ENCODE peak calls at places on chromosome 7, in ten cellular contexts. N, Y, H, W, K, L, X, E, P and G are unnamed samples.

GRCh38 chr7:155412416-155413253 is 45.3 kb upstream of the EN2 start:
- DNase-seq in Y (no peak), W (peak; percentile 42), P (no peak), N (peak; percentile 81), H (peak; percentile 47), E (peak; percentile 10), L (peak; percentile 22), K (peak; percentile 68), X (peak; percentile 89), G (no peak)

GRCh38 chr7:53485354-53485753 is 449.9 kb downstream of the POM121L12 start:
- DNase-seq in K (no peak), W (no peak), E (no peak), H (no peak), P (no peak), L (no peak), N (no peak), X (no peak), Y (no peak), G (no peak)

GRCh38 chr7:137538361-137538762 is 194.8 kb upstream of the PTN start:
- DNase-seq in K (no peak), Y (no peak), X (no peak), E (no peak), H (no peak), L (no peak), P (no peak), N (no peak), W (no peak), G (no peak)

GRCh38 chr7:116771640-116772039 is 90.7 kb upstream of the CAPZA2 start:
- DNase-seq in H (no peak), X (no peak), L (no peak), K (no peak), E (no peak), N (no peak), W (no peak), Y (no peak), P (no peak), G (no peak)

GRCh38 chr7:149126662-149127321 is 668 bp upstream of the ZNF425 start:
- DNase-seq in W (no peak), X (peak; percentile 37), N (peak; percentile 94), K (peak; percentile 46), P (no peak), H (no peak), Y (peak; percentile 74), L (no peak), E (peak; percentile 33), G (no peak)

GRCh38 chr7:81776159-81776558 is 6.3 kb upstream of the HGF start:
- DNase-seq in K (no peak), L (no peak), P (no peak), W (no peak), E (no peak), H (no peak), X (no peak), Y (no peak), N (no peak), G (no peak)

GRCh38 chr7:1672851-1673486 is 2.9 kb downstream of the ELFN1 start:
- DNase-seq in E (no peak), K (no peak), N (peak; percentile 69), P (no peak), X (no peak), Y (peak; percentile 46), H (no peak), W (no peak), L (no peak), G (no peak)

GRCh38 chr7:130151591-130152269 is 53.5 kb downstream of the TMEM209 start:
- DNase-seq in K (no peak), N (no peak), E (no peak), H (no peak), W (no peak), Y (no peak), P (no peak), L (no peak), X (no peak), G (no peak)

GRCh38 chr7:21547511-21547910 is 4.7 kb downstream of the DNAH11 start:
- DNase-seq in E (no peak), L (no peak), P (no peak), Y (no peak), X (no peak), K (no peak), N (no peak), W (no peak), H (no peak), G (no peak)

GRCh38 chr7:21543528-21544302 is 876 bp downstream of the DNAH11 start:
- DNase-seq in P (no peak), E (no peak), Y (no peak), H (no peak), W (no peak), K (no peak), L (no peak), X (peak; percentile 55), N (no peak), G (no peak)

GRCh38 chr7:21538936-21539335 is 3.9 kb upstream of the DNAH11 start:
- DNase-seq in W (no peak), X (no peak), N (no peak), H (no peak), P (no peak), L (no peak), Y (no peak), E (no peak), K (no peak), G (no peak)

GRCh38 chr7:21544303-21544656 is 1.4 kb downstream of the DNAH11 start:
- DNase-seq in H (no peak), L (no peak), K (no peak), N (no peak), Y (no peak), W (no peak), P (no peak), X (no peak), E (no peak), G (no peak)

GRCh38 chr7:21542891-21543527 is at the start of gene DNAH11:
- DNase-seq in X (peak; percentile 89), H (no peak), K (peak; percentile 28), P (no peak), N (peak; percentile 77), E (peak; percentile 38), L (no peak), W (no peak), Y (no peak), G (no peak)
- TF ChIP-seq POLR2AphosphoS5 in X (peak; percentile 77), H (no peak), K (no peak), P (peak; percentile 28), N (no peak), E (no peak), L (no peak), W (no peak), Y (no peak), G (no peak)

GRCh38 chr7:158373761-158374545 is 213.7 kb downstream of the PTPRN2 start:
- DNase-seq in K (no peak), N (peak; percentile 58), L (no peak), H (no peak), Y (peak; percentile 4), W (no peak), P (no peak), E (peak; percentile 21), X (no peak), G (no peak)

GRCh38 chr7:158374586-158374985 is 213.0 kb downstream of the PTPRN2 start:
- DNase-seq in W (no peak), Y (no peak), P (no peak), N (no peak), X (no peak), L (no peak), H (no peak), E (no peak), K (no peak), G (no peak)

GRCh38 chr7:158372400-158373302 is 215.0 kb downstream of the PTPRN2 start:
- DNase-seq in K (no peak), P (no peak), N (peak; percentile 45), E (no peak), X (no peak), H (no peak), L (no peak), W (no peak), Y (no peak), G (no peak)

GRCh38 chr7:158377800-158378623 is 209.6 kb downstream of the PTPRN2 start:
- DNase-seq in X (no peak), W (peak; percentile 18), N (peak; percentile 66), E (no peak), P (no peak), Y (peak; percentile 37), H (no peak), K (peak; percentile 67), L (no peak), G (no peak)

DNA sequence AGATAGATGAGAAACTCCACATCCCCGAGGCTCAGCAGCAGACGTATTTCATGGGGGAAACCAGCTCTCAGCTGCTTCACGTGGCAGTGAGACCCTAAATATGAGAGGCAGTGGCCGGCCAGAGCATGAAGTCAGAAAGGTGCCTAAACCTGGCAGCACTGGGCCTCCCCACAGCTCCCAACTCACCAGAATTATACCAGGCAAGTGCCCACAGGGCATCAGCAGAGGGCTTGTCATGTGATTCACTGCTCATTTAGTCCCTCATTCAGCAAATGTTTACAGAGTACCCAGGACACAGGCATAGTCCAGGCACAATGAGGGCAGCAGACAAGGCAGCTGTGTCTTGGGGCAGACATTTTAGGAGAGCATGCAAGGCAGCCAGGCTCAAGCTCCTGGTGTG is 212.6 kb downstream of the PTPRN2 start:
- DNase-seq in L (no peak), N (peak; percentile 32), P (no peak), W (no peak), Y (peak; percentile 38), H (no peak), X (no peak), E (no peak), K (no peak), G (no peak)
- H3K27me3 ChIP-seq in L (peaks cover 5% of the 10 kb centered on the region), N (no peaks in the 10 kb centered on the region), P (no peaks in the 10 kb centered on the region), W (no peaks in the 10 kb centered on the region), Y (peaks cover 20% of the 10 kb centered on the region), H (peaks cover 14% of the 10 kb centered on the region), X (no peaks in the 10 kb centered on the region), E (no peaks in the 10 kb centered on the region), K (no peaks in the 10 kb centered on the region), G (no peaks in the 10 kb centered on the region)

GRCh38 chr7:20330176-20330796 is 414 bp upstream of the ITGB8 start:
- DNase-seq in K (peak; percentile 81), E (peak; percentile 86), X (peak; percentile 81), Y (peak; percentile 81), P (peak; percentile 95), H (no peak), L (no peak), W (peak; percentile 36), N (peak; percentile 88), G (no peak)

GRCh38 chr7:20329389-20330175 is 1.1 kb upstream of the ITGB8 start:
- DNase-seq in H (peak; percentile 83), P (peak; percentile 93), N (peak; percentile 74), W (peak; percentile 60), Y (peak; percentile 68), L (no peak), K (peak; percentile 59), E (peak; percentile 72), X (peak; percentile 90), G (no peak)

GRCh38 chr7:20328692-20329091 is 2.0 kb upstream of the ITGB8 start:
- DNase-seq in L (no peak), P (no peak), X (no peak), N (no peak), Y (no peak), H (no peak), W (no peak), E (no peak), K (no peak), G (no peak)

GRCh38 chr7:20328027-20328426 is 2.7 kb upstream of the ITGB8 start:
- DNase-seq in E (no peak), L (no peak), X (no peak), P (no peak), K (no peak), W (no peak), H (no peak), Y (no peak), N (no peak), G (no peak)

GRCh38 chr7:20327047-20327446 is 3.7 kb upstream of the ITGB8 start:
- DNase-seq in H (no peak), X (no peak), W (no peak), P (no peak), E (no peak), L (no peak), N (no peak), Y (no peak), K (no peak), G (no peak)
- TF ChIP-seq POLR2AphosphoS5 in H (no peak), X (no peak), W (no peak), P (no peak), E (no peak), L (no peak), N (no peak), Y (no peak), K (no peak), G (no peak)

DNA sequence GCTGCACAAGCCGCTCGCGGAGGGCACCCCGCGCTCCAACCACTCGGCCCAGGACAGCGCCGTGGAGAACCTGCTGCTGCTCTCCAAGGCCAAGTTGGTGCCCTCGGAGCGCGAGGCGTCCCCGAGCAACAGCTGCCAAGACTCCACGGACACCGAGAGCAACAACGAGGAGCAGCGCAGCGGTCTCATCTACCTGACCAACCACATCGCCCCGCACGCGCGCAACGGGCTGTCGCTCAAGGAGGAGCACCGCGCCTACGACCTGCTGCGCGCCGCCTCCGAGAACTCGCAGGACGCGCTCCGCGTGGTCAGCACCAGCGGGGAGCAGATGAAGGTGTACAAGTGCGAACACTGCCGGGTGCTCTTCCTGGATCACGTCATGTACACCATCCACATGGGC is 50.0 kb downstream of the FIGNL1 start:
- DNase-seq in L (no peak), K (no peak), X (no peak), P (no peak), E (no peak), N (no peak), Y (no peak), W (no peak), H (no peak), G (no peak)
- H3K27me3 ChIP-seq in L (peaks cover 38% of the 10 kb centered on the region), K (peaks cover 6% of the 10 kb centered on the region), X (no peaks in the 10 kb centered on the region), P (no peaks in the 10 kb centered on the region), E (peaks cover 7% of the 10 kb centered on the region), N (no peaks in the 10 kb centered on the region), Y (peaks cover 40% of the 10 kb centered on the region), W (peaks cover 25% of the 10 kb centered on the region), H (peaks cover 42% of the 10 kb centered on the region), G (peaks cover 5% of the 10 kb centered on the region)